ENCODE peak calls at places on chromosomes 2 and 18, in nine cellular contexts. One of them, this sample, is unnamed.

GRCh38 chr2:44010266-44010665 is 14.5 kb upstream of the LRPPRC start:
- DNase-seq in B cell: no peak
- DNase-seq in NCI-H748 treated with DMSO at 0.1 percent for 48 hours: no peak
- DNase-seq in iris pigment epithelial cell: no peak
- DNase-seq in activated T-helper 1 cell treated with anti-CD3 and anti-CD28 coated beads, Interleukin-2, amount 50 U/mL, for 16 hours: no peak
- DNase-seq in stimulated activated CD8-positive, alpha-beta memory T cell treated with anti-CD3 and anti-CD28 coated beads, Interleukin-15, amount 100 ng/mL, for 24 hours: no peak
- DNase-seq in activated naive CD8-positive, alpha-beta T cell treated with anti-CD3 and anti-CD28 coated beads for 36 hours: no peak
- DNase-seq in pons: peak
- DNase-seq in mucosa of gallbladder: no peak
- DNase-seq in this sample: no peak

GRCh38 chr2:99487906-99488305 is 1.9 kb downstream of the REV1 start:
- DNase-seq in B cell: no peak
- DNase-seq in NCI-H748 treated with DMSO at 0.1 percent for 48 hours: no peak
- DNase-seq in iris pigment epithelial cell: peak
- DNase-seq in activated T-helper 1 cell treated with anti-CD3 and anti-CD28 coated beads, Interleukin-2, amount 50 U/mL, for 16 hours: no peak
- DNase-seq in stimulated activated CD8-positive, alpha-beta memory T cell treated with anti-CD3 and anti-CD28 coated beads, Interleukin-15, amount 100 ng/mL, for 24 hours: no peak
- DNase-seq in activated naive CD8-positive, alpha-beta T cell treated with anti-CD3 and anti-CD28 coated beads for 36 hours: no peak
- DNase-seq in pons: no peak
- DNase-seq in mucosa of gallbladder: no peak
- DNase-seq in this sample: no peak

GRCh38 chr2:46036929-46037328 is 260.3 kb upstream of the EPAS1 start:
- DNase-seq in B cell: no peak
- DNase-seq in NCI-H748 treated with DMSO at 0.1 percent for 48 hours: no peak
- DNase-seq in iris pigment epithelial cell: peak
- DNase-seq in activated T-helper 1 cell treated with anti-CD3 and anti-CD28 coated beads, Interleukin-2, amount 50 U/mL, for 16 hours: no peak
- DNase-seq in stimulated activated CD8-positive, alpha-beta memory T cell treated with anti-CD3 and anti-CD28 coated beads, Interleukin-15, amount 100 ng/mL, for 24 hours: no peak
- DNase-seq in activated naive CD8-positive, alpha-beta T cell treated with anti-CD3 and anti-CD28 coated beads for 36 hours: no peak
- DNase-seq in pons: no peak
- DNase-seq in mucosa of gallbladder: no peak
- DNase-seq in this sample: no peak

GRCh38 chr2:181231886-181232644 is 225.1 kb upstream of the ITGA4 start:
- DNase-seq in B cell: no peak
- DNase-seq in NCI-H748 treated with DMSO at 0.1 percent for 48 hours: no peak
- DNase-seq in iris pigment epithelial cell: peak
- DNase-seq in activated T-helper 1 cell treated with anti-CD3 and anti-CD28 coated beads, Interleukin-2, amount 50 U/mL, for 16 hours: no peak
- DNase-seq in stimulated activated CD8-positive, alpha-beta memory T cell treated with anti-CD3 and anti-CD28 coated beads, Interleukin-15, amount 100 ng/mL, for 24 hours: no peak
- DNase-seq in activated naive CD8-positive, alpha-beta T cell treated with anti-CD3 and anti-CD28 coated beads for 36 hours: no peak
- DNase-seq in pons: peak
- DNase-seq in mucosa of gallbladder: no peak
- DNase-seq in this sample: no peak

GRCh38 chr2:231412616-231412963 is 17.1 kb downstream of the B3GNT7 start:
- DNase-seq in B cell: no peak
- DNase-seq in NCI-H748 treated with DMSO at 0.1 percent for 48 hours: no peak
- DNase-seq in iris pigment epithelial cell: no peak
- DNase-seq in activated T-helper 1 cell treated with anti-CD3 and anti-CD28 coated beads, Interleukin-2, amount 50 U/mL, for 16 hours: no peak
- DNase-seq in stimulated activated CD8-positive, alpha-beta memory T cell treated with anti-CD3 and anti-CD28 coated beads, Interleukin-15, amount 100 ng/mL, for 24 hours: no peak
- DNase-seq in activated naive CD8-positive, alpha-beta T cell treated with anti-CD3 and anti-CD28 coated beads for 36 hours: no peak
- DNase-seq in pons: no peak
- DNase-seq in mucosa of gallbladder: no peak
- DNase-seq in this sample: no peak

GRCh38 chr2:242030858-242031257 is 161.3 kb downstream of the RTP5 start:
- DNase-seq in B cell: no peak
- DNase-seq in NCI-H748 treated with DMSO at 0.1 percent for 48 hours: no peak
- DNase-seq in iris pigment epithelial cell: no peak
- DNase-seq in activated T-helper 1 cell treated with anti-CD3 and anti-CD28 coated beads, Interleukin-2, amount 50 U/mL, for 16 hours: no peak
- DNase-seq in stimulated activated CD8-positive, alpha-beta memory T cell treated with anti-CD3 and anti-CD28 coated beads, Interleukin-15, amount 100 ng/mL, for 24 hours: no peak
- DNase-seq in activated naive CD8-positive, alpha-beta T cell treated with anti-CD3 and anti-CD28 coated beads for 36 hours: no peak
- DNase-seq in pons: no peak
- DNase-seq in mucosa of gallbladder: no peak
- DNase-seq in this sample: no peak

GRCh38 chr18:11860594-11861450 is 9.6 kb downstream of the CHMP1B start:
- DNase-seq in B cell: no peak
- DNase-seq in NCI-H748 treated with DMSO at 0.1 percent for 48 hours: no peak
- DNase-seq in iris pigment epithelial cell: no peak
- DNase-seq in activated T-helper 1 cell treated with anti-CD3 and anti-CD28 coated beads, Interleukin-2, amount 50 U/mL, for 16 hours: no peak
- DNase-seq in stimulated activated CD8-positive, alpha-beta memory T cell treated with anti-CD3 and anti-CD28 coated beads, Interleukin-15, amount 100 ng/mL, for 24 hours: no peak
- DNase-seq in activated naive CD8-positive, alpha-beta T cell treated with anti-CD3 and anti-CD28 coated beads for 36 hours: no peak
- DNase-seq in pons: no peak
- DNase-seq in mucosa of gallbladder: no peak
- DNase-seq in this sample: no peak

GRCh38 chr2:3636586-3637310 is 21.3 kb upstream of the ALLC start:
- DNase-seq in B cell: no peak
- DNase-seq in NCI-H748 treated with DMSO at 0.1 percent for 48 hours: no peak
- DNase-seq in iris pigment epithelial cell: no peak
- DNase-seq in activated T-helper 1 cell treated with anti-CD3 and anti-CD28 coated beads, Interleukin-2, amount 50 U/mL, for 16 hours: no peak
- DNase-seq in stimulated activated CD8-positive, alpha-beta memory T cell treated with anti-CD3 and anti-CD28 coated beads, Interleukin-15, amount 100 ng/mL, for 24 hours: no peak
- DNase-seq in activated naive CD8-positive, alpha-beta T cell treated with anti-CD3 and anti-CD28 coated beads for 36 hours: no peak
- DNase-seq in pons: no peak
- DNase-seq in mucosa of gallbladder: no peak
- DNase-seq in this sample: no peak

GRCh38 chr18:2508678-2509077 is 62.6 kb downstream of the METTL4 start:
- DNase-seq in B cell: no peak
- DNase-seq in NCI-H748 treated with DMSO at 0.1 percent for 48 hours: no peak
- DNase-seq in iris pigment epithelial cell: no peak
- DNase-seq in activated T-helper 1 cell treated with anti-CD3 and anti-CD28 coated beads, Interleukin-2, amount 50 U/mL, for 16 hours: no peak
- DNase-seq in stimulated activated CD8-positive, alpha-beta memory T cell treated with anti-CD3 and anti-CD28 coated beads, Interleukin-15, amount 100 ng/mL, for 24 hours: no peak
- DNase-seq in activated naive CD8-positive, alpha-beta T cell treated with anti-CD3 and anti-CD28 coated beads for 36 hours: no peak
- DNase-seq in pons: no peak
- DNase-seq in mucosa of gallbladder: no peak
- DNase-seq in this sample: no peak

GRCh38 chr2:49914281-49914680 is 760.0 kb upstream of the FSHR start:
- DNase-seq in B cell: no peak
- DNase-seq in NCI-H748 treated with DMSO at 0.1 percent for 48 hours: no peak
- DNase-seq in iris pigment epithelial cell: peak
- DNase-seq in activated T-helper 1 cell treated with anti-CD3 and anti-CD28 coated beads, Interleukin-2, amount 50 U/mL, for 16 hours: no peak
- DNase-seq in stimulated activated CD8-positive, alpha-beta memory T cell treated with anti-CD3 and anti-CD28 coated beads, Interleukin-15, amount 100 ng/mL, for 24 hours: no peak
- DNase-seq in activated naive CD8-positive, alpha-beta T cell treated with anti-CD3 and anti-CD28 coated beads for 36 hours: no peak
- DNase-seq in pons: peak
- DNase-seq in mucosa of gallbladder: no peak
- DNase-seq in this sample: no peak

GRCh38 chr2:197052371-197052770 is 125.9 kb upstream of the PGAP1 start:
- DNase-seq in B cell: no peak
- DNase-seq in NCI-H748 treated with DMSO at 0.1 percent for 48 hours: no peak
- DNase-seq in iris pigment epithelial cell: no peak
- DNase-seq in activated T-helper 1 cell treated with anti-CD3 and anti-CD28 coated beads, Interleukin-2, amount 50 U/mL, for 16 hours: no peak
- DNase-seq in stimulated activated CD8-positive, alpha-beta memory T cell treated with anti-CD3 and anti-CD28 coated beads, Interleukin-15, amount 100 ng/mL, for 24 hours: no peak
- DNase-seq in activated naive CD8-positive, alpha-beta T cell treated with anti-CD3 and anti-CD28 coated beads for 36 hours: no peak
- DNase-seq in pons: no peak
- DNase-seq in mucosa of gallbladder: no peak
- DNase-seq in this sample: no peak

GRCh38 chr2:137508739-137509384 is 455.4 kb upstream of the HNMT start:
- DNase-seq in B cell: no peak
- DNase-seq in NCI-H748 treated with DMSO at 0.1 percent for 48 hours: no peak
- DNase-seq in iris pigment epithelial cell: no peak
- DNase-seq in activated T-helper 1 cell treated with anti-CD3 and anti-CD28 coated beads, Interleukin-2, amount 50 U/mL, for 16 hours: no peak
- DNase-seq in stimulated activated CD8-positive, alpha-beta memory T cell treated with anti-CD3 and anti-CD28 coated beads, Interleukin-15, amount 100 ng/mL, for 24 hours: no peak
- DNase-seq in activated naive CD8-positive, alpha-beta T cell treated with anti-CD3 and anti-CD28 coated beads for 36 hours: no peak
- DNase-seq in pons: no peak
- DNase-seq in mucosa of gallbladder: no peak
- DNase-seq in this sample: no peak

GRCh38 chr2:47119001-47119400 is 36.1 kb downstream of the STPG4 start:
- DNase-seq in B cell: no peak
- DNase-seq in NCI-H748 treated with DMSO at 0.1 percent for 48 hours: no peak
- DNase-seq in iris pigment epithelial cell: peak
- DNase-seq in activated T-helper 1 cell treated with anti-CD3 and anti-CD28 coated beads, Interleukin-2, amount 50 U/mL, for 16 hours: no peak
- DNase-seq in stimulated activated CD8-positive, alpha-beta memory T cell treated with anti-CD3 and anti-CD28 coated beads, Interleukin-15, amount 100 ng/mL, for 24 hours: no peak
- DNase-seq in activated naive CD8-positive, alpha-beta T cell treated with anti-CD3 and anti-CD28 coated beads for 36 hours: no peak
- DNase-seq in pons: no peak
- DNase-seq in mucosa of gallbladder: no peak
- DNase-seq in this sample: no peak